ENCODE peak calls at places on chromosomes 13 and 19, in four cellular contexts. H, E, I and V are unnamed samples.

GRCh38 chr19:14565765-14566711 is 5.8 kb downstream of the NDUFB7 start:
- DNase-seq in H (no peak), E (no peak), I (no peak), V (no peak)

GRCh38 chr19:23779645-23780044 is 21.0 kb upstream of the ZNF681 start:
- DNase-seq in H (no peak), E (no peak), I (no peak), V (no peak)

GRCh38 chr19:41219924-41220567 is 1.0 kb downstream of the AXL start:
- DNase-seq in H (peak), E (no peak), I (peak), V (no peak)

GRCh38 chr19:18349524-18350128 is 9.2 kb downstream of the PGPEP1 start:
- DNase-seq in H (peak), E (peak), I (peak), V (no peak)

GRCh38 chr19:48975947-48976847 is 11.1 kb downstream of the FTL start:
- DNase-seq in H (peak), E (no peak), I (no peak), V (no peak)

GRCh38 chr13:43339843-43340550 is 316.6 kb downstream of the DNAJC15 start:
- DNase-seq in H (peak), E (no peak), I (no peak), V (no peak)

GRCh38 chr13:106407338-106407737 is 128.1 kb downstream of the EFNB2 start:
- DNase-seq in H (no peak), E (no peak), I (peak), V (no peak)

GRCh38 chr19:1089891-1090290 is 5.3 kb downstream of the POLR2E start:
- DNase-seq in H (no peak), E (no peak), I (no peak), V (no peak)

GRCh38 chr19:11278670-11279069 is 16.3 kb upstream of the DOCK6 start:
- DNase-seq in H (no peak), E (no peak), I (no peak), V (no peak)

GRCh38 chr13:111511219-111511732 is 190.8 kb downstream of the TEX29 start:
- DNase-seq in H (no peak), E (no peak), I (no peak), V (no peak)

GRCh38 chr13:76921516-76921915 is 26.8 kb upstream of the ACOD1 start:
- DNase-seq in H (peak), E (no peak), I (peak), V (no peak)

GRCh38 chr13:114151565-114152284 is 19.3 kb upstream of the RASA3 start:
- DNase-seq in H (peak), E (no peak), I (peak), V (no peak)

GRCh38 chr13:42039946-42040729 is 8.3 kb upstream of the DGKH start:
- DNase-seq in H (peak), E (peak), I (peak), V (peak)

GRCh38 chr19:3370728-3371591 is 4.6 kb downstream of the NFIC start:
- DNase-seq in H (no peak), E (no peak), I (no peak), V (no peak)

GRCh38 chr19:22605275-22606211 is 28.6 kb upstream of the ZNF492 start:
- DNase-seq in H (no peak), E (no peak), I (no peak), V (no peak)

GRCh38 chr13:75647126-75647784 is 11.1 kb downstream of the LMO7 start:
- DNase-seq in H (peak), E (no peak), I (no peak), V (no peak)

GRCh38 chr19:30679789-30680188 is 307.6 kb downstream of the ZNF536 start:
- DNase-seq in H (no peak), E (no peak), I (no peak), V (no peak)

GRCh38 chr19:13097331-13098258 is 5.1 kb downstream of the LYL1 start:
- DNase-seq in H (peak), E (no peak), I (no peak), V (no peak)
- H3K27ac ChIP-seq in H (no peak), E (no peak), I (no peak), V (peak)

GRCh38 chr13:48490241-48490640 is 42.6 kb downstream of the RCBTB2 start:
- DNase-seq in H (no peak), E (no peak), I (peak), V (no peak)
- H3K27ac ChIP-seq in H (no peak), E (no peak), I (peak), V (no peak)

DNA sequence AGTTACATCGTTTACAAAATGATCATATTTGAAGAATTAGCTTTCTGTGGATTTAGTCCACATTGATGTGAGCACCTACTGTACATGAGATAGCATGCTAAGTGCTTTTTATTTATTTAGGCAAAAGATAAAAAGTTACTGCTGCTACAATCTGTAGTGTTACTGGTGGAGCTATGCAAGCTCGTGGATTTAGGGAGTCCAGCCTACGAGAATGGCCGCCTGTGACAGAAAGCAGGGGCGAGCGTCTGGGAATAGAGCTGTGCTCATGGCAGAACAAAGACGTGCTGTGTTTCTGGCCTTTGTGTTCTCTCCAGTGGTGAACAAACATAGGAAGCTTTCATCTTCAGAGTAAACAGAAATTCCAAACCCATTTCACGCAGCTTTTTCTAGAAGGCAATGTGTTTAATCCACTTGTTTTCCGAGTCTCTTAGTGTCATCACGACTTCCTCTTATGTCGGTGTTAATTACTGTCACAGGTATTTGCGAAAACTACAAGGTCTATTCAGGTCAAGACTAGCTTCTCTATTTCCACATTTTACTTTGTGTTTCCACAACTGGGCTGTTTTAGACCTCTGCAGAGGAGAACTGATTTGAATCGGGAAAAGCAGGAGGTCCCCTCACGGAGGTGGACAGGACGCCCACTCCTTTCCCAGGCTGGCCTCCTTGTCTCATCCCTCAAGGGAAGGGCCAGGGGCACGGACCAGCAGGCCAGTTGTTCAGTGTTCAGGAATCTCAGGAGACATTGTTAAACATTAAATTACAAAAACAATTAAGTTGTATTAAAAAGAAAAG is 67.3 kb downstream of the ATP11A start:
- DNase-seq in H (no peak), E (no peak), I (no peak), V (peak)
- H3K27ac ChIP-seq in H (no peak), E (no peak), I (no peak), V (peak)

DNA sequence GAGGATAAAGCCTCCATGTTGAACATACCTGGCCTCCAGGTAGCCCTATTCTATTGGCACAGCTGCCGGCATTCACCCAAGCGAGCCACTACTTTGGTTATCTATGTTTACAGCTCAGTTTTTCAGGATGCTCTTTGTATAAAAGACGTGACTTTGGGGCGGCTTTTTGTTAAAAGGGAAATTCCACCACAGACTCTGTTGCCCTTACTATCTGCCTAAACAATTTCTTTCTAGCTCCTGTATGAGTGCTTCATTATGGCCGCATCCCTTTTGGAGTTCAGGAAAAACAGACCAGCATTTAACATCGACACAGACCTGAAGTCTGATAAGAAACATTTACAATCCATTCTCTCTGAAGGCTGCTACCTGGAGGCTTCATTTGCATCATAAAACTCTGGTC is 9.1 kb upstream of the IGSF23 start:
- DNase-seq in H (no peak), E (no peak), I (no peak), V (no peak)
- H3K27ac ChIP-seq in H (no peak), E (no peak), I (no peak), V (no peak)

GRCh38 chr19:20513179-20513934 is 52.2 kb downstream of the ZNF737 start:
- DNase-seq in H (no peak), E (no peak), I (no peak), V (no peak)
- H3K27ac ChIP-seq in H (no peak), E (no peak), I (no peak), V (no peak)